ENCODE peak calls at places on chromosomes 3 and 15, in nine cellular contexts. F is AG04450; V is CD8-positive, alpha-beta memory T cell; L is left ventricle myocardium inferior; Y is thoracic aorta; C is CD4-positive, CD25-positive, alpha-beta regulatory T cell; X is uterus; Z is prostate gland; I is neuronal stem cell. W is an unnamed sample. For H3K9me3, the result is how much of the 10 kb centered on the place peaks cover.

GRCh38 chr3:67048067-67048715 is 50.1 kb downstream of the KBTBD8 start:
- DNase-seq in F (no peak), V (no peak), L (no peak), Y (no peak), C (no peak), X (no peak), Z (no peak), I (no peak), W (no peak)

GRCh38 chr15:55707523-55707922 is 35.4 kb downstream of the PRTG start:
- DNase-seq in F (no peak), V (no peak), L (no peak), Y (no peak), C (no peak), X (no peak), Z (no peak), I (no peak), W (no peak)

GRCh38 chr3:197367081-197367780 is 68.8 kb upstream of the DLG1 start:
- DNase-seq in F (peak), V (no peak), L (no peak), Y (no peak), C (no peak), X (no peak), Z (peak), I (no peak), W (no peak)

GRCh38 chr3:37132334-37132733 is 42.0 kb downstream of the LRRFIP2 start:
- DNase-seq in F (no peak), V (no peak), L (no peak), Y (no peak), C (no peak), X (no peak), Z (no peak), I (no peak), W (no peak)

GRCh38 chr3:141807277-141808038 is 44.2 kb downstream of the GRK7 start:
- DNase-seq in F (no peak), V (no peak), L (no peak), Y (no peak), C (no peak), X (no peak), Z (no peak), I (no peak), W (no peak)

GRCh38 chr3:195591220-195591619 is 7.5 kb upstream of the APOD start:
- DNase-seq in F (no peak), V (no peak), L (no peak), Y (no peak), C (no peak), X (no peak), Z (no peak), I (no peak), W (no peak)

GRCh38 chr15:45543051-45543450 is 20.5 kb upstream of the SLC30A4 start:
- DNase-seq in F (no peak), V (no peak), L (no peak), Y (no peak), C (no peak), X (no peak), Z (no peak), I (no peak), W (no peak)

GRCh38 chr3:17494117-17494809 is 248.2 kb downstream of the TBC1D5 start:
- DNase-seq in F (no peak), V (no peak), L (no peak), Y (no peak), C (no peak), X (no peak), Z (no peak), I (no peak), W (no peak)

GRCh38 chr3:56795097-56795806 is 6.5 kb downstream of the ARHGEF3 start:
- DNase-seq in F (no peak), V (no peak), L (no peak), Y (no peak), C (no peak), X (no peak), Z (no peak), I (no peak), W (no peak)

GRCh38 chr3:111989061-111989678 is 9.6 kb upstream of the TAGLN3 start:
- DNase-seq in F (peak), V (no peak), L (no peak), Y (no peak), C (no peak), X (no peak), Z (no peak), I (no peak), W (no peak)

GRCh38 chr3:146517684-146518435 is 26.5 kb downstream of the PLSCR1 start:
- DNase-seq in F (no peak), V (no peak), L (no peak), Y (no peak), C (no peak), X (no peak), Z (no peak), I (no peak), W (no peak)

GRCh38 chr15:79680721-79681120 is 216.1 kb downstream of the MTHFS start:
- DNase-seq in F (peak), V (no peak), L (no peak), Y (no peak), C (no peak), X (no peak), Z (no peak), I (peak), W (no peak)

GRCh38 chr3:1439395-1439794 is 346.6 kb downstream of the CNTN6 start:
- DNase-seq in F (no peak), V (no peak), L (no peak), Y (no peak), C (no peak), X (no peak), Z (no peak), I (no peak), W (no peak)

GRCh38 chr15:39172380-39173281 is 408.2 kb upstream of the THBS1 start:
- DNase-seq in F (no peak), V (no peak), L (peak), Y (no peak), C (no peak), X (peak), Z (peak), I (no peak), W (no peak)

GRCh38 chr15:90059208-90059985 is 42.9 kb downstream of the IDH2 start:
- DNase-seq in F (no peak), V (peak), L (peak), Y (no peak), C (peak), X (no peak), Z (no peak), I (no peak), W (peak)

GRCh38 chr15:88730751-88731150 is 72.5 kb upstream of the ACAN start:
- DNase-seq in F (no peak), V (no peak), L (no peak), Y (no peak), C (no peak), X (no peak), Z (no peak), I (no peak), W (no peak)

GRCh38 chr3:25497096-25497495 is 69.0 kb downstream of the RARB start:
- DNase-seq in F (no peak), V (no peak), L (no peak), Y (no peak), C (no peak), X (no peak), Z (no peak), I (no peak), W (no peak)

GRCh38 chr3:43707266-43707665 is 16.5 kb downstream of the ABHD5 start:
- DNase-seq in F (no peak), V (no peak), L (no peak), Y (no peak), C (no peak), X (no peak), Z (peak), I (no peak), W (no peak)

GRCh38 chr3:72143970-72144717 is 359.2 kb upstream of the PROK2 start:
- DNase-seq in F (no peak), V (no peak), L (no peak), Y (no peak), C (no peak), X (no peak), Z (no peak), I (no peak), W (no peak)

GRCh38 chr15:25245801-25246622 is 192.8 kb downstream of the UBE3A start:
- DNase-seq in F (no peak), V (no peak), L (no peak), Y (no peak), C (no peak), X (peak), Z (peak), I (no peak), W (peak)

GRCh38 chr15:25248583-25249235 is 190.1 kb downstream of the UBE3A start:
- DNase-seq in F (no peak), V (no peak), L (peak), Y (no peak), C (no peak), X (peak), Z (no peak), I (no peak), W (no peak)

GRCh38 chr15:25246641-25247417 is 192.0 kb downstream of the UBE3A start:
- DNase-seq in F (no peak), V (no peak), L (no peak), Y (no peak), C (no peak), X (no peak), Z (no peak), I (no peak), W (no peak)

GRCh38 chr15:25249236-25250010 is 189.4 kb downstream of the UBE3A start:
- DNase-seq in F (no peak), V (no peak), L (no peak), Y (no peak), C (no peak), X (no peak), Z (no peak), I (no peak), W (peak)

DNA sequence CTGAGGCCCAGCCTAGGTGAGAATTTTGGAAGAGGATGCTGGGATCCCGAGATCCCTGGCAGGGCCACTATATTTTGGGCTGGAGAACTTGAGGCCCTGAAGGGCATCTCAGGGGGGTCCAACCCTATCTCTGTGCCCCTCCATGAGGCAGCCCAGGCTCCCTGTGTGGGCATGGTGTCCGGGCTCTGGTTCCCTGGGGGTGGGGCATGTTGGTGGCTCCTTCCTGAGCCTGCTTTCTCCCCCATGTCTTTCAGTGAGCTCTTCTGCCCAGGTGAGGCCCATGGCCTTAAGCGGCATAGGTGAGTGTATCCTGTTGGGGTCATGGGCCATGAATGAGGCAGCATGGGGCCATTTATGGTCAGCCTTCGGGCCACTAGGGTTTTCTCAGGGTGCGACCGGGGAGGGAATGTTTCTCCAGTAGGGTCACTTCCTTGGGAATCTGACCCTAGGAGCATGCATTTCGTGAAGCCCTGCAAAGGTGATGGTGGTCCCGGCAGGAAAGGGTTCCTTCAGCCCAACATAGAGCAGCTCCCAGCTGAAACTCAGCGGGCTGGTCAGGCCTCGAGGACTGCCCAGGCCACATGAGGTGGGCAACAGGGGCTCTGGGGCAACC is 191.3 kb downstream of the UBE3A start:
- DNase-seq in F (no peak), V (no peak), L (no peak), Y (no peak), C (no peak), X (no peak), Z (no peak), I (no peak), W (no peak)
- H3K9me3 ChIP-seq in F (half or more), V (under half), L (half or more), Y (under half), C (under half), X (under half), Z (under half), I (under half), W (under half)

GRCh38 chr15:22265961-22266360 is 185.6 kb downstream of the OR4M2 start:
- DNase-seq in F (no peak), V (no peak), L (no peak), Y (no peak), C (no peak), X (no peak), Z (no peak), I (no peak), W (no peak)

GRCh38 chr15:22263738-22264137 is 183.4 kb downstream of the OR4M2 start:
- DNase-seq in F (no peak), V (no peak), L (no peak), Y (no peak), C (no peak), X (no peak), Z (no peak), I (no peak), W (no peak)

GRCh38 chr15:22265056-22265945 is 185.0 kb downstream of the OR4M2 start:
- DNase-seq in F (no peak), V (no peak), L (no peak), Y (no peak), C (no peak), X (no peak), Z (no peak), I (no peak), W (no peak)

GRCh38 chr15:22262613-22263020 is 182.3 kb downstream of the OR4M2 start:
- DNase-seq in F (no peak), V (no peak), L (no peak), Y (no peak), C (peak), X (no peak), Z (no peak), I (no peak), W (no peak)

GRCh38 chr15:22267761-22268160 is 187.4 kb downstream of the OR4M2 start:
- DNase-seq in F (no peak), V (no peak), L (no peak), Y (no peak), C (no peak), X (no peak), Z (no peak), I (no peak), W (no peak)
- H3K9me3 ChIP-seq in F (half or more), V (under half), L (under half), Y (under half), C (under half), X (under half), Z (under half), I (under half), W (under half)

GRCh38 chr15:69929905-69930630 is 167.6 kb downstream of the TLE3 start:
- DNase-seq in F (no peak), V (no peak), L (no peak), Y (no peak), C (no peak), X (no peak), Z (no peak), I (no peak), W (no peak)

GRCh38 chr15:69930754-69931153 is 167.0 kb downstream of the TLE3 start:
- DNase-seq in F (no peak), V (no peak), L (no peak), Y (no peak), C (no peak), X (no peak), Z (no peak), I (no peak), W (no peak)

GRCh38 chr15:69924531-69924930 is 173.2 kb downstream of the TLE3 start:
- DNase-seq in F (no peak), V (no peak), L (no peak), Y (no peak), C (no peak), X (no peak), Z (no peak), I (no peak), W (no peak)

GRCh38 chr15:69926011-69926410 is 171.7 kb downstream of the TLE3 start:
- DNase-seq in F (no peak), V (no peak), L (no peak), Y (no peak), C (no peak), X (no peak), Z (no peak), I (no peak), W (no peak)

GRCh38 chr15:69926721-69927120 is 171.0 kb downstream of the TLE3 start:
- DNase-seq in F (no peak), V (no peak), L (no peak), Y (no peak), C (no peak), X (no peak), Z (no peak), I (no peak), W (no peak)
- H3K9me3 ChIP-seq in F (under half), V (under half), L (under half), Y (under half), C (under half), X (under half), Z (under half), I (under half), W (under half)

GRCh38 chr3:138549578-138549977 is 44.5 kb downstream of the CEP70 start:
- DNase-seq in F (no peak), V (no peak), L (no peak), Y (no peak), C (no peak), X (no peak), Z (no peak), I (no peak), W (no peak)
- H3K9me3 ChIP-seq in F (under half), V (under half), L (under half), Y (under half), C (under half), X (under half), Z (under half), I (under half), W (under half)

DNA sequence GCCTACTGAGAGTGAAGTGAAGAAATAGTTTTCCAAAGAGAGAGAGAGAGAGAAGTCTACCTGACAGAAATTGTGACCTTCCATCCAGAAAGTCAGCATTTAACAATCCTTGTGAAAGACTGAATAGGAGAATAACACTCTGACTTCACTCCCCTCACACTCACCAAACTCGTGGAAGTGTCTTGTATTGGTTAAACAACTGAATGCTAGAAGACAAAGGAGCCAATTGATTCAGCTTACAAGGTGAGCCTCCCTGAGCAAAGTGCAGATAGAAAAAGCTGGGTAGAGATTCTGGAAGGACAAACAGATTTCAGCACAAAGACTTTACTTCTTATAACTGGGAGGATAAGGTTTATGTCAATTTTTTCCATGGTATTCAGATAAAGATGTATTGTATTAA is 40.8 kb upstream of the OSTN start:
- DNase-seq in F (no peak), V (no peak), L (no peak), Y (no peak), C (no peak), X (no peak), Z (no peak), I (no peak), W (no peak)
- H3K9me3 ChIP-seq in F (under half), V (under half), L (under half), Y (under half), C (under half), X (under half), Z (under half), I (under half), W (under half)

GRCh38 chr3:187498211-187498610 is 130.0 kb downstream of the RTP4 start:
- DNase-seq in F (no peak), V (no peak), L (no peak), Y (no peak), C (no peak), X (no peak), Z (no peak), I (no peak), W (no peak)
- H3K9me3 ChIP-seq in F (under half), V (under half), L (under half), Y (under half), C (under half), X (under half), Z (under half), I (under half), W (under half)